ENCODE peak calls at places on chromosomes 7 and 10, in eight cellular contexts. A is naive thymus-derived CD4-positive, alpha-beta T cell; T is GM23338; G is AG04450; M is SJSA1; O is astrocyte of the cerebellum; R is CD8-positive, alpha-beta T cell; C is astrocyte of the spinal cord. E is an unnamed sample.

GRCh38 chr10:111532139-111532538 is 455.3 kb downstream of the ADRA2A start:
- DNase-seq in O (no peak), G (no peak), C (no peak), A (no peak), M (no peak), R (no peak), T (peak), E (no peak)

GRCh38 chr10:50993817-50994251 is 80.5 kb upstream of the PRKG1 start:
- DNase-seq in T (no peak), M (no peak), C (no peak), G (peak), A (no peak), R (no peak), O (no peak), E (peak)

GRCh38 chr7:130154131-130154500 is 51.1 kb downstream of the TMEM209 start:
- DNase-seq in M (no peak), C (no peak), O (no peak), G (no peak), R (no peak), T (no peak), A (no peak), E (no peak)

GRCh38 chr7:80153446-80153845 is 18.8 kb downstream of the GNAI1 start:
- DNase-seq in O (no peak), M (no peak), T (no peak), G (no peak), C (no peak), R (no peak), A (no peak), E (no peak)

GRCh38 chr7:22445140-22445722 is 54.8 kb downstream of the STEAP1B start:
- DNase-seq in A (no peak), M (no peak), O (no peak), R (no peak), G (no peak), T (peak), C (peak), E (no peak)

GRCh38 chr7:106878748-106879439 is 13.8 kb downstream of the PIK3CG start:
- DNase-seq in T (no peak), G (no peak), O (no peak), M (no peak), A (no peak), R (no peak), C (no peak), E (no peak)

GRCh38 chr7:388961-389701 is 99.2 kb downstream of the FOXL3 start:
- DNase-seq in M (peak), A (peak), O (no peak), G (no peak), R (no peak), T (no peak), C (no peak), E (no peak)

GRCh38 chr7:19392246-19392645 is 247.0 kb upstream of the FERD3L start:
- DNase-seq in M (no peak), T (no peak), O (peak), G (no peak), C (peak), R (no peak), A (no peak), E (peak)

GRCh38 chr10:75272896-75273295 is 37.1 kb upstream of the COMTD1 start:
- DNase-seq in A (no peak), C (no peak), T (no peak), G (no peak), R (no peak), M (no peak), O (no peak), E (no peak)

GRCh38 chr10:62903828-62904227 is 87.7 kb upstream of the EGR2 start:
- DNase-seq in G (no peak), M (no peak), R (no peak), C (no peak), T (no peak), O (no peak), A (no peak), E (no peak)

GRCh38 chr10:25112016-25112415 is 62.8 kb upstream of the GPR158 start:
- DNase-seq in M (no peak), R (no peak), A (no peak), G (no peak), T (no peak), O (no peak), C (no peak), E (no peak)

GRCh38 chr7:97671571-97671970 is 60.3 kb upstream of the TAC1 start:
- DNase-seq in T (no peak), G (no peak), A (no peak), R (no peak), C (no peak), M (no peak), O (no peak), E (no peak)

GRCh38 chr10:112671743-112672142 is 224.7 kb downstream of the VTI1A start:
- DNase-seq in O (no peak), T (no peak), A (no peak), G (no peak), C (no peak), R (no peak), M (no peak), E (no peak)

GRCh38 chr10:119309423-119309770 is 102.0 kb downstream of the GRK5 start:
- DNase-seq in M (no peak), A (no peak), G (no peak), C (no peak), T (no peak), O (no peak), R (no peak), E (no peak)

GRCh38 chr10:35641430-35642015 is 573 bp downstream of the FZD8 start:
- DNase-seq in G (no peak), M (no peak), A (no peak), C (peak), O (no peak), T (peak), R (no peak), E (no peak)

GRCh38 chr10:52308251-52309031 is 5.6 kb upstream of the DKK1 start:
- DNase-seq in M (peak), G (peak), C (peak), R (no peak), T (peak), O (peak), A (no peak), E (no peak)

GRCh38 chr10:73827346-73828089 is 16.1 kb upstream of the NDST2 start:
- DNase-seq in M (peak), R (no peak), G (no peak), T (no peak), O (no peak), C (no peak), A (no peak), E (no peak)

GRCh38 chr7:26369519-26370385 is 78.1 kb downstream of the SNX10 start:
- DNase-seq in A (no peak), G (no peak), O (peak), R (peak), M (no peak), C (peak), T (peak), E (peak)

GRCh38 chr7:102273749-102274712 is 12.6 kb upstream of the SH2B2 start:
- DNase-seq in M (peak), A (no peak), O (no peak), C (peak), R (no peak), T (no peak), G (peak), E (no peak)

GRCh38 chr7:120521761-120522737 is 249.1 kb downstream of the KCND2 start:
- DNase-seq in C (no peak), O (no peak), M (no peak), A (no peak), R (no peak), T (peak), G (no peak), E (no peak)

GRCh38 chr10:96401036-96401435 is 42.2 kb upstream of the OPALIN start:
- DNase-seq in C (no peak), R (no peak), G (no peak), T (no peak), M (no peak), A (no peak), O (no peak), E (no peak)

GRCh38 chr7:96303105-96303685 is 18.7 kb downstream of the SLC25A13 start:
- DNase-seq in C (peak), G (no peak), T (no peak), M (no peak), R (no peak), O (no peak), A (no peak), E (no peak)

GRCh38 chr10:50614444-50615137 is 9.2 kb downstream of the SGMS1 start:
- DNase-seq in G (no peak), C (no peak), M (no peak), R (no peak), T (peak), O (no peak), A (no peak), E (no peak)

GRCh38 chr7:32048970-32049369 is 21.2 kb downstream of the PDE1C start:
- DNase-seq in G (no peak), M (no peak), R (no peak), C (no peak), O (no peak), T (no peak), A (no peak), E (no peak)

GRCh38 chr10:104253106-104253505 is 1.6 kb upstream of the GSTO1 start:
- DNase-seq in T (no peak), C (no peak), O (no peak), R (no peak), M (no peak), G (no peak), A (no peak), E (no peak)

GRCh38 chr10:79346388-79347225 is 662 bp upstream of the PPIF start:
- DNase-seq in M (no peak), T (peak), C (no peak), A (no peak), O (no peak), R (no peak), G (no peak), E (no peak)
- H3K4me3 ChIP-seq in M (peak), T (peak), C (no peak), A (no peak), O (no peak), R (peak), G (no peak), E (no peak)

GRCh38 chr7:100477871-100478248 is 1.2 kb downstream of the TSC22D4 start:
- DNase-seq in G (no peak), M (no peak), A (no peak), R (no peak), C (peak), T (no peak), O (no peak), E (no peak)

GRCh38 chr7:100475549-100475948 is 3.5 kb downstream of the TSC22D4 start:
- DNase-seq in A (no peak), T (no peak), G (no peak), M (no peak), C (no peak), O (no peak), R (peak), E (no peak)

GRCh38 chr7:100478966-100479660 is at the start of gene TSC22D4:
- DNase-seq in A (peak), M (peak), O (peak), T (peak), R (peak), G (peak), C (peak), E (peak)

GRCh38 chr7:100476903-100477870 is 1.8 kb downstream of the TSC22D4 start:
- DNase-seq in M (no peak), G (no peak), C (no peak), R (peak), O (no peak), A (no peak), T (peak), E (no peak)

GRCh38 chr7:100476108-100476780 is 2.8 kb downstream of the TSC22D4 start:
- DNase-seq in O (no peak), R (no peak), C (no peak), T (no peak), G (no peak), A (no peak), M (no peak), E (no peak)
- H3K4me3 ChIP-seq in O (peak), R (peak), C (peak), T (peak), G (peak), A (peak), M (no peak), E (peak)

GRCh38 chr10:85795460-85795859 is 571.1 kb downstream of the GRID1 start:
- DNase-seq in A (no peak), O (no peak), T (no peak), G (no peak), M (no peak), C (no peak), R (no peak), E (no peak)
- H3K4me3 ChIP-seq in A (no peak), O (no peak), T (no peak), G (no peak), M (no peak), C (no peak), R (no peak), E (no peak)

DNA sequence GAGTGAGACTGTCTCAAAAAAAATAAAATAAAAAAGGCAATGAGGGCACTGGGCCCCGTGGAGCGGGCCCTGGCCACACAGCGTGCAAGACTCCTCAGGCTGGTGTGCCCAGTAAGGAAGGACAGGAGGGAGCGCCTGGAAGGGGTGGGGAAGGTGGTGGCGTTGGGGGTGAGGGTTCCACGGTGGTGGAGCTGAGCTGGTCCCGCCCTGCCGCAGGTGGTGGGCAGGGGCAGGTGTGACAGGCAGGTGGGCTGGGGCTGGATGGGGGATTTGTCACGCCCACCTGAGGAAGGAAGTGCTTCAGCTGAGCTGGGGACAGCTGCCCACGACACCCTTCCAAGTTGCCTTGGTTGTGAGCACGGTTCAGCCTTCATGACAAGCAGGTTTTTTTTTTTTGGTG is 760 bp upstream of the PRAP1 start:
- DNase-seq in M (no peak), T (peak), O (no peak), R (no peak), C (no peak), G (no peak), A (no peak), E (no peak)
- H3K4me3 ChIP-seq in M (no peak), T (no peak), O (no peak), R (no peak), C (no peak), G (no peak), A (no peak), E (no peak)

DNA sequence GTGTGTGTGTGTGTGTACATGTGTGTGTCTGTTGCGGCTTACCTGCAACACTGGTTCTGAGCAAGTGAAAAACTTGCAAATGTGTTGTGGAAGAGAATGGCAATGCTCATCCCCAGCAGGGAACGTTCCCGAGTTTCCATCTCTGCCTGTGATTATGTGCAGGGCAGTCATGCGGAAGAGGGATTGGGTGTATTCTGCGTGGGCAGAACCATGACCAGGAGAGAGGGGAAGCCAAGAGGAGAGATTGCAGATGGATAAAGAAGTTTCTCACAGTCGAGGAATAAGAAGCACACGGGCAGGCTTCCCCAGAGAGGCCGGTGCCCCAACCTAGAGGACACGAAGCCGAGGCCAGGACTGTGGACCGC is 99.9 kb downstream of the CTBP2 start:
- DNase-seq in T (no peak), M (no peak), G (no peak), C (peak), R (no peak), A (no peak), O (no peak), E (no peak)
- H3K4me3 ChIP-seq in T (no peak), M (no peak), G (no peak), C (no peak), R (no peak), A (no peak), O (no peak), E (no peak)

GRCh38 chr10:11908991-11909390 is 85.8 kb downstream of the PROSER2 start:
- DNase-seq in C (no peak), M (no peak), G (no peak), R (no peak), O (no peak), T (no peak), A (no peak), E (no peak)

GRCh38 chr10:11907914-11908313 is 84.8 kb downstream of the PROSER2 start:
- DNase-seq in T (no peak), C (no peak), A (no peak), M (no peak), O (no peak), R (no peak), G (no peak), E (no peak)

GRCh38 chr10:11909618-11910017 is 86.5 kb downstream of the PROSER2 start:
- DNase-seq in M (no peak), C (no peak), O (no peak), R (no peak), T (no peak), A (no peak), G (no peak), E (no peak)

GRCh38 chr10:11908536-11908935 is 85.4 kb downstream of the PROSER2 start:
- DNase-seq in R (no peak), M (no peak), C (no peak), G (no peak), T (no peak), A (no peak), O (no peak), E (no peak)

GRCh38 chr10:11906714-11907113 is 83.6 kb downstream of the PROSER2 start:
- DNase-seq in R (no peak), M (no peak), C (no peak), G (no peak), A (no peak), T (no peak), O (no peak), E (no peak)
- H3K4me3 ChIP-seq in R (no peak), M (no peak), C (no peak), G (no peak), A (no peak), T (no peak), O (no peak), E (no peak)

DNA sequence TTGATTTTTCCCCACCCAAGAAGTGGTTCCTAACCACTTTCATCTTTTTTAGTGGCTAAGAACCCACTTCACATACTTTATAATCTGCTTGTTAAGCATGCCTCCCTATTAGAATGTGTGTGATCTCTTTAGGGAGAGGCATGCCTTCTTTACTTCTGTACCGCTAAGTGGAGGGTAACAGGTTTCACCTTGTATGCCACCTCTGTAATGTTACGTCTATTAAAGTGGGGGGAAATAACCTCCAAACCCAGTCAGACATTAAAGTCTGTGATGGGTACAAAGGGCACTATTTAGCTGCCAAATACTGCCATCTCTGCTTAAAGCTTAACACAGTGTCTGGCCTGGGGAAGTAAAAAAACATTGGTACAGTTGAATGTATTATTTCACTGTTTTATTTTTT is 51.9 kb downstream of the EPC1 start:
- DNase-seq in M (no peak), T (no peak), G (no peak), C (no peak), A (no peak), R (no peak), O (no peak), E (no peak)
- H3K4me3 ChIP-seq in M (no peak), T (no peak), G (no peak), C (no peak), A (no peak), R (no peak), O (no peak), E (no peak)